ENCODE peak calls at places on chromosomes 16 and 17, in six cellular contexts. One of them, this sample, is unnamed.

GRCh38 chr17:42201155-42201772 is 7.0 kb upstream of the GHDC start:
- DNase-seq in breast epithelium: no peak
- DNase-seq in MM.1S: no peak
- DNase-seq in NCI-H510A: no peak
- DNase-seq in nephron progenitor cell: no peak
- DNase-seq in epithelial cell of esophagus: no peak
- DNase-seq in this sample: no peak

GRCh38 chr17:65204001-65204400 is 66.8 kb downstream of the RGS9 start:
- DNase-seq in NCI-H510A: no peak
- DNase-seq in nephron progenitor cell: no peak
- DNase-seq in epithelial cell of esophagus: no peak
- DNase-seq in MM.1S: no peak
- DNase-seq in breast epithelium: no peak
- DNase-seq in this sample: no peak

GRCh38 chr17:13160281-13160680 is 142.5 kb upstream of the ELAC2 start:
- DNase-seq in MM.1S: no peak
- DNase-seq in nephron progenitor cell: no peak
- DNase-seq in epithelial cell of esophagus: no peak
- DNase-seq in NCI-H510A: no peak
- DNase-seq in breast epithelium: no peak
- DNase-seq in this sample: no peak

GRCh38 chr17:31680126-31680525 is 178.9 kb downstream of the COPRS start:
- DNase-seq in breast epithelium: no peak
- DNase-seq in MM.1S: no peak
- DNase-seq in epithelial cell of esophagus: no peak
- DNase-seq in NCI-H510A: no peak
- DNase-seq in nephron progenitor cell: no peak
- DNase-seq in this sample: no peak

GRCh38 chr17:81004336-81005015 is 12.8 kb downstream of the CHMP6 start:
- DNase-seq in breast epithelium: no peak
- DNase-seq in epithelial cell of esophagus: no peak
- DNase-seq in NCI-H510A: no peak
- DNase-seq in nephron progenitor cell: no peak
- DNase-seq in MM.1S: no peak
- DNase-seq in this sample: no peak

GRCh38 chr17:57956311-57957119 is 1.3 kb upstream of the CUEDC1 start:
- DNase-seq in breast epithelium: peak
- DNase-seq in MM.1S: peak
- DNase-seq in epithelial cell of esophagus: no peak
- DNase-seq in nephron progenitor cell: no peak
- DNase-seq in NCI-H510A: no peak
- DNase-seq in this sample: no peak

GRCh38 chr16:81042821-81043220 is 7.2 kb downstream of the ATMIN start:
- DNase-seq in breast epithelium: no peak
- DNase-seq in MM.1S: no peak
- DNase-seq in epithelial cell of esophagus: no peak
- DNase-seq in nephron progenitor cell: no peak
- DNase-seq in NCI-H510A: no peak
- DNase-seq in this sample: no peak

GRCh38 chr17:80663783-80664206 is 119.2 kb downstream of the RPTOR start:
- DNase-seq in epithelial cell of esophagus: no peak
- DNase-seq in nephron progenitor cell: no peak
- DNase-seq in breast epithelium: no peak
- DNase-seq in NCI-H510A: peak
- DNase-seq in MM.1S: no peak
- DNase-seq in this sample: peak

GRCh38 chr16:64051826-64052225 is 1070.0 kb downstream of the CDH11 start:
- DNase-seq in breast epithelium: no peak
- DNase-seq in epithelial cell of esophagus: peak
- DNase-seq in NCI-H510A: no peak
- DNase-seq in nephron progenitor cell: no peak
- DNase-seq in MM.1S: peak
- DNase-seq in this sample: no peak

GRCh38 chr16:69840975-69841374 is 78.8 kb downstream of the WWP2 start:
- DNase-seq in epithelial cell of esophagus: no peak
- DNase-seq in MM.1S: no peak
- DNase-seq in nephron progenitor cell: no peak
- DNase-seq in breast epithelium: no peak
- DNase-seq in NCI-H510A: no peak
- DNase-seq in this sample: no peak

GRCh38 chr16:1169285-1170075 is 16.6 kb downstream of the CACNA1H start:
- DNase-seq in nephron progenitor cell: peak
- DNase-seq in MM.1S: no peak
- DNase-seq in epithelial cell of esophagus: no peak
- DNase-seq in breast epithelium: no peak
- DNase-seq in NCI-H510A: no peak
- DNase-seq in this sample: no peak

GRCh38 chr16:26863971-26864370 is 202.8 kb upstream of the C16orf82 start:
- DNase-seq in nephron progenitor cell: no peak
- DNase-seq in MM.1S: no peak
- DNase-seq in breast epithelium: no peak
- DNase-seq in NCI-H510A: no peak
- DNase-seq in epithelial cell of esophagus: no peak
- DNase-seq in this sample: no peak

GRCh38 chr17:44602970-44603369 is 45.7 kb downstream of the FZD2 start:
- DNase-seq in MM.1S: no peak
- DNase-seq in nephron progenitor cell: no peak
- DNase-seq in breast epithelium: no peak
- DNase-seq in NCI-H510A: no peak
- DNase-seq in epithelial cell of esophagus: no peak
- DNase-seq in this sample: no peak

GRCh38 chr16:64196444-64196843 is 925.4 kb downstream of the CDH11 start:
- DNase-seq in nephron progenitor cell: no peak
- DNase-seq in NCI-H510A: no peak
- DNase-seq in epithelial cell of esophagus: no peak
- DNase-seq in breast epithelium: no peak
- DNase-seq in MM.1S: no peak
- DNase-seq in this sample: peak

GRCh38 chr17:16243811-16244567 is 27.0 kb downstream of the PIGL start:
- DNase-seq in nephron progenitor cell: no peak
- DNase-seq in MM.1S: no peak
- DNase-seq in breast epithelium: no peak
- DNase-seq in epithelial cell of esophagus: no peak
- DNase-seq in NCI-H510A: no peak
- DNase-seq in this sample: no peak

GRCh38 chr16:23408242-23409201 is 44.5 kb downstream of the COG7 start:
- DNase-seq in breast epithelium: no peak
- DNase-seq in MM.1S: no peak
- DNase-seq in epithelial cell of esophagus: peak
- DNase-seq in NCI-H510A: no peak
- DNase-seq in nephron progenitor cell: no peak
- DNase-seq in this sample: peak

GRCh38 chr16:1464894-1465566 is 9.8 kb downstream of the CLCN7 start:
- DNase-seq in nephron progenitor cell: no peak
- DNase-seq in NCI-H510A: no peak
- DNase-seq in breast epithelium: no peak
- DNase-seq in epithelial cell of esophagus: no peak
- DNase-seq in MM.1S: no peak
- DNase-seq in this sample: no peak

GRCh38 chr17:74442670-74443515 is 11.0 kb downstream of the GPRC5C start:
- DNase-seq in NCI-H510A: peak
- DNase-seq in nephron progenitor cell: peak
- DNase-seq in epithelial cell of esophagus: peak
- DNase-seq in breast epithelium: peak
- DNase-seq in MM.1S: no peak
- DNase-seq in this sample: no peak

GRCh38 chr16:27328937-27329336 is 15.2 kb downstream of the IL4R start:
- DNase-seq in nephron progenitor cell: no peak
- DNase-seq in MM.1S: no peak
- DNase-seq in NCI-H510A: no peak
- DNase-seq in epithelial cell of esophagus: no peak
- DNase-seq in breast epithelium: no peak
- DNase-seq in this sample: no peak

GRCh38 chr17:17849147-17849820 is 12.5 kb upstream of the SREBF1 start:
- DNase-seq in breast epithelium: peak
- DNase-seq in NCI-H510A: peak
- DNase-seq in epithelial cell of esophagus: no peak
- DNase-seq in nephron progenitor cell: no peak
- DNase-seq in MM.1S: no peak
- DNase-seq in this sample: no peak

GRCh38 chr17:64231567-64232141 is 31.4 kb downstream of the TEX2 start:
- DNase-seq in breast epithelium: no peak
- DNase-seq in epithelial cell of esophagus: peak
- DNase-seq in MM.1S: no peak
- DNase-seq in nephron progenitor cell: no peak
- DNase-seq in NCI-H510A: no peak
- DNase-seq in this sample: no peak

GRCh38 chr17:77445908-77446535 is 305.3 kb downstream of the SEC14L1 start:
- DNase-seq in breast epithelium: no peak
- DNase-seq in MM.1S: peak
- DNase-seq in nephron progenitor cell: no peak
- DNase-seq in NCI-H510A: no peak
- DNase-seq in epithelial cell of esophagus: no peak
- DNase-seq in this sample: no peak

GRCh38 chr17:76702941-76703637 is 7.7 kb downstream of the MXRA7 start:
- DNase-seq in MM.1S: no peak
- DNase-seq in breast epithelium: no peak
- DNase-seq in nephron progenitor cell: no peak
- DNase-seq in NCI-H510A: no peak
- DNase-seq in epithelial cell of esophagus: no peak
- DNase-seq in this sample: no peak

GRCh38 chr16:24737391-24737871 is 8.0 kb downstream of the TNRC6A start:
- DNase-seq in epithelial cell of esophagus: peak
- DNase-seq in nephron progenitor cell: no peak
- DNase-seq in NCI-H510A: no peak
- DNase-seq in MM.1S: no peak
- DNase-seq in breast epithelium: no peak
- DNase-seq in this sample: no peak

This sample was measured in GM04503.